ENCODE peak calls at places on chromosomes 12 and 14, in five cellular contexts. B is hepatic stellate cell, H is pancreas, J is T-helper 22 cell, D is fibroblast of mammary gland. U is an unnamed sample.

GRCh38 chr12:132444957-132445883 is 44.7 kb upstream of the FBRSL1 start:
- DNase-seq in J (peak), B (no peak), D (no peak), H (peak), U (no peak)

GRCh38 chr14:33686856-33687255 is 264.0 kb downstream of the EGLN3 start:
- DNase-seq in H (no peak), B (no peak), D (no peak), J (no peak), U (no peak)

GRCh38 chr12:111037047-111037446 is 116.7 kb upstream of the MYL2 start:
- DNase-seq in H (no peak), B (no peak), J (no peak), D (no peak), U (no peak)

GRCh38 chr14:89303452-89304435 is 113.3 kb downstream of the FOXN3 start:
- DNase-seq in J (no peak), H (no peak), B (peak), D (peak), U (peak)

GRCh38 chr12:46372852-46373302 is 304 bp upstream of the SLC38A2 start:
- DNase-seq in J (no peak), D (no peak), H (no peak), B (no peak), U (no peak)

GRCh38 chr12:57726151-57726883 is 12.2 kb downstream of the AGAP2 start:
- DNase-seq in H (peak), D (peak), J (no peak), B (peak), U (peak)

GRCh38 chr12:5017638-5018348 is 25.9 kb upstream of the KCNA5 start:
- DNase-seq in D (no peak), J (no peak), B (no peak), H (no peak), U (no peak)

GRCh38 chr14:50726372-50727107 is 58.4 kb upstream of the SAV1 start:
- DNase-seq in B (peak), J (no peak), H (no peak), D (peak), U (no peak)

GRCh38 chr12:27177716-27178115 is 66.4 kb upstream of the STK38L start:
- DNase-seq in H (no peak), J (no peak), B (no peak), D (peak), U (no peak)

GRCh38 chr14:42224053-42224888 is 617.6 kb downstream of the LRFN5 start:
- DNase-seq in D (peak), J (no peak), B (peak), H (peak), U (peak)

GRCh38 chr12:96425321-96425720 is 25.1 kb upstream of the CDK17 start:
- DNase-seq in B (peak), H (no peak), D (peak), J (no peak), U (no peak)

GRCh38 chr12:50351120-50352043 is 45.0 kb downstream of the FAM186A start:
- DNase-seq in H (peak), D (peak), B (peak), J (no peak), U (no peak)

GRCh38 chr12:67893003-67893402 is 96.2 kb upstream of the IFNG-AS1 start:
- DNase-seq in B (no peak), J (no peak), H (no peak), D (no peak), U (no peak)

GRCh38 chr12:54891717-54892478 is 37.6 kb downstream of the MUCL1 start:
- DNase-seq in H (no peak), J (no peak), D (no peak), B (no peak), U (no peak)

GRCh38 chr14:30914812-30915211 is 40.5 kb downstream of the COCH start:
- DNase-seq in J (no peak), D (no peak), H (no peak), B (no peak), U (no peak)

GRCh38 chr14:55929136-55929535 is 189.1 kb upstream of the PELI2 start:
- DNase-seq in J (no peak), B (no peak), D (no peak), H (no peak), U (no peak)

GRCh38 chr14:37027188-37027824 is 145.1 kb downstream of the SLC25A21 start:
- DNase-seq in D (peak), J (no peak), H (no peak), B (no peak), U (no peak)

GRCh38 chr14:104262515-104263514 is 124.4 kb downstream of the KIF26A start:
- DNase-seq in H (no peak), D (no peak), B (no peak), J (no peak), U (no peak)

GRCh38 chr12:65123435-65124063 is 2.4 kb upstream of the WIF1 start:
- DNase-seq in H (no peak), D (peak), B (no peak), J (no peak), U (peak)

GRCh38 chr12:2960432-2960956 is 1.3 kb downstream of the TEAD4 start:
- DNase-seq in B (peak), D (peak), J (no peak), H (no peak), U (no peak)

GRCh38 chr12:96130396-96131059 is 63.6 kb upstream of the ELK3 start:
- DNase-seq in D (no peak), J (no peak), H (no peak), B (no peak), U (no peak)

GRCh38 chr12:39935275-39935674 is 170.6 kb downstream of the SLC2A13 start:
- DNase-seq in B (peak), D (peak), J (no peak), H (no peak), U (no peak)

U was measured in SJSA1.